ENCODE peak calls at places on chromosome 1, in seven cellular contexts. One of them, this sample, is unnamed.

GRCh38 chr1:9038881-9039760 is 12.9 kb upstream of the SLC2A7 start:
- DNase-seq in right lobe of liver: no peak
- DNase-seq in PC-9: no peak
- DNase-seq in cardiac fibroblast: no peak
- DNase-seq in AG04450: no peak
- DNase-seq in GM13976: no peak
- DNase-seq in foreskin fibroblast: no peak
- DNase-seq in this sample: no peak

GRCh38 chr1:241560511-241561187 is 28.5 kb downstream of the KMO start:
- DNase-seq in right lobe of liver: no peak
- DNase-seq in PC-9: no peak
- DNase-seq in cardiac fibroblast: no peak
- DNase-seq in AG04450: no peak
- DNase-seq in GM13976: no peak
- DNase-seq in foreskin fibroblast: no peak
- DNase-seq in this sample: no peak

GRCh38 chr1:2587071-2587859 is 688 bp downstream of the PRXL2B start:
- DNase-seq in right lobe of liver: no peak
- DNase-seq in PC-9: no peak
- DNase-seq in cardiac fibroblast: peak; percentile 20
- DNase-seq in AG04450: no peak
- DNase-seq in GM13976: peak; percentile 65
- DNase-seq in foreskin fibroblast: no peak
- DNase-seq in this sample: no peak

GRCh38 chr1:226510453-226510852 is 38.1 kb upstream of the STUM start:
- DNase-seq in right lobe of liver: no peak
- DNase-seq in PC-9: no peak
- DNase-seq in cardiac fibroblast: peak; percentile 8
- DNase-seq in AG04450: no peak
- DNase-seq in GM13976: no peak
- DNase-seq in foreskin fibroblast: peak; percentile 24
- DNase-seq in this sample: no peak

GRCh38 chr1:156752843-156753486 is 1.5 kb upstream of the HDGF start:
- DNase-seq in right lobe of liver: peak; percentile 64
- DNase-seq in PC-9: peak; percentile 61
- DNase-seq in cardiac fibroblast: no peak
- DNase-seq in AG04450: no peak
- DNase-seq in GM13976: no peak
- DNase-seq in foreskin fibroblast: peak; percentile 24
- DNase-seq in this sample: no peak

GRCh38 chr1:11453742-11454442 is 25.1 kb upstream of the DISP3 start:
- DNase-seq in right lobe of liver: no peak
- DNase-seq in PC-9: no peak
- DNase-seq in cardiac fibroblast: no peak
- DNase-seq in AG04450: no peak
- DNase-seq in GM13976: no peak
- DNase-seq in foreskin fibroblast: no peak
- DNase-seq in this sample: no peak

GRCh38 chr1:216459651-216460200 is 36.5 kb upstream of the USH2A start:
- DNase-seq in right lobe of liver: no peak
- DNase-seq in PC-9: no peak
- DNase-seq in cardiac fibroblast: no peak
- DNase-seq in AG04450: no peak
- DNase-seq in GM13976: no peak
- DNase-seq in foreskin fibroblast: peak; percentile 26
- DNase-seq in this sample: no peak

GRCh38 chr1:14774988-14775387 is 176.5 kb downstream of the KAZN start:
- DNase-seq in right lobe of liver: no peak
- DNase-seq in PC-9: no peak
- DNase-seq in cardiac fibroblast: no peak
- DNase-seq in AG04450: no peak
- DNase-seq in GM13976: no peak
- DNase-seq in foreskin fibroblast: no peak
- DNase-seq in this sample: no peak

GRCh38 chr1:177794316-177794991 is 175.4 kb downstream of the SEC16B start:
- DNase-seq in right lobe of liver: no peak
- DNase-seq in PC-9: no peak
- DNase-seq in cardiac fibroblast: no peak
- DNase-seq in AG04450: no peak
- DNase-seq in GM13976: no peak
- DNase-seq in foreskin fibroblast: no peak
- DNase-seq in this sample: no peak

GRCh38 chr1:216183427-216183826 is 239.8 kb downstream of the USH2A start:
- DNase-seq in right lobe of liver: no peak
- DNase-seq in PC-9: no peak
- DNase-seq in cardiac fibroblast: no peak
- DNase-seq in AG04450: no peak
- DNase-seq in GM13976: no peak
- DNase-seq in foreskin fibroblast: peak; percentile 43
- DNase-seq in this sample: no peak

GRCh38 chr1:182725264-182725965 is 41.0 kb upstream of the RGS8 start:
- DNase-seq in right lobe of liver: no peak
- DNase-seq in PC-9: no peak
- DNase-seq in cardiac fibroblast: peak; percentile 13
- DNase-seq in AG04450: no peak
- DNase-seq in GM13976: no peak
- DNase-seq in foreskin fibroblast: peak; percentile 34
- DNase-seq in this sample: no peak

GRCh38 chr1:18803859-18804258 is 55.6 kb downstream of the TAS1R2 start:
- DNase-seq in right lobe of liver: no peak
- DNase-seq in PC-9: no peak
- DNase-seq in cardiac fibroblast: no peak
- DNase-seq in AG04450: no peak
- DNase-seq in GM13976: no peak
- DNase-seq in foreskin fibroblast: no peak
- DNase-seq in this sample: no peak

GRCh38 chr1:90802622-90803021 is 85.5 kb upstream of the BARHL2 start:
- DNase-seq in right lobe of liver: no peak
- DNase-seq in PC-9: no peak
- DNase-seq in cardiac fibroblast: no peak
- DNase-seq in AG04450: no peak
- DNase-seq in GM13976: no peak
- DNase-seq in foreskin fibroblast: no peak
- DNase-seq in this sample: no peak

GRCh38 chr1:67439277-67440029 is 9.3 kb upstream of the SERBP1 start:
- DNase-seq in right lobe of liver: no peak
- DNase-seq in PC-9: no peak
- DNase-seq in cardiac fibroblast: no peak
- DNase-seq in AG04450: no peak
- DNase-seq in GM13976: no peak
- DNase-seq in foreskin fibroblast: no peak
- DNase-seq in this sample: no peak

GRCh38 chr1:199490804-199491527 is 536.5 kb upstream of the NR5A2 start:
- DNase-seq in right lobe of liver: no peak
- DNase-seq in PC-9: peak; percentile 47
- DNase-seq in cardiac fibroblast: peak; percentile 22
- DNase-seq in AG04450: peak; percentile 45
- DNase-seq in GM13976: no peak
- DNase-seq in foreskin fibroblast: peak; percentile 64
- DNase-seq in this sample: peak; percentile 93

GRCh38 chr1:5707566-5708178 is 284.6 kb downstream of the NPHP4 start:
- DNase-seq in right lobe of liver: no peak
- DNase-seq in PC-9: no peak
- DNase-seq in cardiac fibroblast: no peak
- DNase-seq in AG04450: no peak
- DNase-seq in GM13976: no peak
- DNase-seq in foreskin fibroblast: no peak
- DNase-seq in this sample: no peak

DNA sequence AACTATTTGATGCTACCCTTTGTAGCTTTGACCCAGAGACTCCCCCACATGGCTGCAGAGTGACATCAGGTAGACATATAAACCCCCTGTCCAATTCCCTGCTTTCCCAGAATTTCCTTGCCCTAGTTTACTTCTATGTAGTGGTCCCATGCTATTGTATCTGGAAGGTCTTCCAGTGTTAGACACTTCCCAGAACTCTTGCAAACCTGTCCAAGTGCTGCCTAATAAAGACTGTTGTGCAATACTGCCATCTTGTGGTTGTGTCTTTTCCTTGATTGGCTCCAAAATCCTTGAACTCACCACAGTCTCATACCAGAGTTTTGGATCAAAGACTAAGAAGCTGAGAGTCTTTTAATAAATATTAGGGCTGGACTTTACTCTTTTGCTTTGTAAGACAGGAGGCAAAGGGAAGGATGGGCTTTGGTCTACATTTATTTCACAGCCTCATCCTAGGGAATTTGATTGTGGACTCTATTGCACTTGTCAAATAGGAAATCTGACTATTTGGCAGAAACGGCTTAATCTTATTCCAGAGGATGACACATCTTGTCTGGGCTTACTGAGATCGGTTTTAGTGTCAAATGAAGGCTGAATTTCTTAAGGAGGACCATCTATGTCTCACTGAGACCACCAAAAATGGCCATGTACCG is 169.9 kb downstream of the LRRC7 start:
- DNase-seq in right lobe of liver: no peak
- DNase-seq in PC-9: peak; percentile 40
- DNase-seq in cardiac fibroblast: peak; percentile 86
- DNase-seq in AG04450: peak; percentile 37
- DNase-seq in GM13976: peak; percentile 8
- DNase-seq in foreskin fibroblast: peak; percentile 79
- DNase-seq in this sample: peak; percentile 79
- TF ChIP-seq CTCF in right lobe of liver: peak; percentile 70
- TF ChIP-seq CTCF in PC-9: peak; percentile 78
- TF ChIP-seq CTCF in cardiac fibroblast: peak; percentile 65
- TF ChIP-seq CTCF in AG04450: peak; percentile 82
- TF ChIP-seq CTCF in GM13976: no peak
- TF ChIP-seq CTCF in foreskin fibroblast: peak; percentile 57
- TF ChIP-seq CTCF in this sample: peak; percentile 74

GRCh38 chr1:214085325-214085724 is 97.6 kb downstream of the PROX1 start:
- DNase-seq in right lobe of liver: no peak
- DNase-seq in PC-9: no peak
- DNase-seq in cardiac fibroblast: no peak
- DNase-seq in AG04450: no peak
- DNase-seq in GM13976: no peak
- DNase-seq in foreskin fibroblast: no peak
- DNase-seq in this sample: no peak

GRCh38 chr1:214086945-214087344 is 99.2 kb downstream of the PROX1 start:
- DNase-seq in right lobe of liver: no peak
- DNase-seq in PC-9: no peak
- DNase-seq in cardiac fibroblast: no peak
- DNase-seq in AG04450: no peak
- DNase-seq in GM13976: no peak
- DNase-seq in foreskin fibroblast: no peak
- DNase-seq in this sample: no peak
- TF ChIP-seq CTCF in right lobe of liver: no peak
- TF ChIP-seq CTCF in PC-9: no peak
- TF ChIP-seq CTCF in cardiac fibroblast: no peak
- TF ChIP-seq CTCF in AG04450: no peak
- TF ChIP-seq CTCF in GM13976: no peak
- TF ChIP-seq CTCF in foreskin fibroblast: no peak
- TF ChIP-seq CTCF in this sample: no peak

GRCh38 chr1:16183765-16184556 is 28.1 kb upstream of the EPHA2 start:
- DNase-seq in right lobe of liver: peak; percentile 93
- DNase-seq in PC-9: peak; percentile 44
- DNase-seq in cardiac fibroblast: no peak
- DNase-seq in AG04450: no peak
- DNase-seq in GM13976: no peak
- DNase-seq in foreskin fibroblast: no peak
- DNase-seq in this sample: no peak

GRCh38 chr1:16180291-16180824 is 24.5 kb upstream of the EPHA2 start:
- DNase-seq in right lobe of liver: no peak
- DNase-seq in PC-9: peak; percentile 61
- DNase-seq in cardiac fibroblast: peak; percentile 49
- DNase-seq in AG04450: no peak
- DNase-seq in GM13976: no peak
- DNase-seq in foreskin fibroblast: peak; percentile 63
- DNase-seq in this sample: no peak

GRCh38 chr1:16184557-16185303 is 27.7 kb downstream of the ARHGEF19 start:
- DNase-seq in right lobe of liver: no peak
- DNase-seq in PC-9: no peak
- DNase-seq in cardiac fibroblast: no peak
- DNase-seq in AG04450: no peak
- DNase-seq in GM13976: no peak
- DNase-seq in foreskin fibroblast: no peak
- DNase-seq in this sample: no peak

GRCh38 chr1:16183157-16183556 is 27.3 kb upstream of the EPHA2 start:
- DNase-seq in right lobe of liver: peak; percentile 75
- DNase-seq in PC-9: peak; percentile 90
- DNase-seq in cardiac fibroblast: peak; percentile 95
- DNase-seq in AG04450: no peak
- DNase-seq in GM13976: no peak
- DNase-seq in foreskin fibroblast: peak; percentile 60
- DNase-seq in this sample: peak; percentile 37

DNA sequence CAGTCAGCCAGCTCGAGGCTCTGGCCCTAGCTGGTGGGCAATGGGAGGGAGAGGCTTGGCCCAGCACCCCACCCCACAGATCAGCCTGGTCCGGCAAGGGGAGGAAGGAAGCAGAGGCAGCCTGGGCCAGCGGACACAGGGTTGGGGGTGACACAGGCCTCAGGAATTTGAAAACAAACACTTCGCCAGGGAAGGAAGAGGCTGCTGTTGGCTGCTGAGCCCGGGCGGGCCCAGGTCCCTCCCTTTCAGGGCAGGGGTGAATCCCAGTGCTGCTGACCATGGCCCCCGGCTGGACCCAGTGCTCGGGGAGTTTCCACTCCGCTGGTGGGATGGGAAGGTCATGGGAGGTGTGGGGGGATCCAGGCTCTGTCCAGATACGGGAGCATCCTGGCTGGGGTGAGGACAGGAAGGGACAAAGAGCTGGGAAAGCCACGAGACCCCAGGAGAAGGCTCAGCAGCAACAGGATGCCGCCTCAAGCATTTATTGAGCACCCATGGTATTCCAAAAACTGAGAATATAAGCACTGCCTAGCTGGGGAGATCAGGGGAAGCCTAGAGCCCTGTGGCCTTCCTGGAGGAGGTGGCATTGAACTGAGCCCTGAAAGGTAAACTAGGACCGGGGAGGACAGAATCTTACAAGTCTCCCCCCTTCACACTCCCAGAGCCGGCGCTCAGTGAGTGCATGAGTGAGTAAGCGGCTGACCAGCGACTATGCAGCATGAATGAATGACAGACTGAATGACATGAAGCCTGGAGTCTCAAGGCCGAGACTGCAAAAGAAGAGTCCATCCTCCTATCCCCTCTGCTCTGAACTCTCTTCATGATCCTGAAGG is 26.2 kb upstream of the EPHA2 start:
- DNase-seq in right lobe of liver: peak; percentile 66
- DNase-seq in PC-9: peak; percentile 86
- DNase-seq in cardiac fibroblast: peak; percentile 95
- DNase-seq in AG04450: peak; percentile 73
- DNase-seq in GM13976: no peak
- DNase-seq in foreskin fibroblast: peak; percentile 96
- DNase-seq in this sample: peak; percentile 80
- TF ChIP-seq CTCF in right lobe of liver: no peak
- TF ChIP-seq CTCF in PC-9: no peak
- TF ChIP-seq CTCF in cardiac fibroblast: no peak
- TF ChIP-seq CTCF in AG04450: no peak
- TF ChIP-seq CTCF in GM13976: no peak
- TF ChIP-seq CTCF in foreskin fibroblast: no peak
- TF ChIP-seq CTCF in this sample: no peak

DNA sequence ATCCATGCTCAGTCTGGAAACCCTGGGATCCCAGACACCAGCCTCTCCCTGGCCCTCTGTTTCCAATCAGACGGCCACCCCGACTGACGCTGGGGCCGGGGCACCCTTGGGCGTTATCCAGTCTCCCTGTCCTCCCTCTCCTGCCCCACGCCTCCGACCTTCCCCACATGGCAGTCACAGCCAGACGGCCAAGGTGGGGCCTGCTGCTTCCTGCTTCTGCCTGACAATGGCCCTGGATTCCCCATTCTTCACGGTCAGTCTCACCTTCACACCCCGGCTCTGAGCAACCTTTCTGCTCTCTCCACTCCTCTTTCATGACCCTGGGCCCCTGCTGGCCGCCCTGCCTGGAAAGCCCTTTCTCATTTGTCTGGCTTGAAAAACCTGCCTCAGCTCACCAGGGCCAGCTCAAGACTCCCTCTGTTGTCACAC is 6.6 kb downstream of the GNG4 start:
- DNase-seq in right lobe of liver: no peak
- DNase-seq in PC-9: peak; percentile 57
- DNase-seq in cardiac fibroblast: no peak
- DNase-seq in AG04450: no peak
- DNase-seq in GM13976: no peak
- DNase-seq in foreskin fibroblast: no peak
- DNase-seq in this sample: no peak
- TF ChIP-seq CTCF in right lobe of liver: no peak
- TF ChIP-seq CTCF in PC-9: no peak
- TF ChIP-seq CTCF in cardiac fibroblast: no peak
- TF ChIP-seq CTCF in AG04450: no peak
- TF ChIP-seq CTCF in GM13976: no peak
- TF ChIP-seq CTCF in foreskin fibroblast: no peak
- TF ChIP-seq CTCF in this sample: no peak

This sample was measured in astrocyte of the cerebellum.